ENCODE peak calls at places on chromosomes 6 and 20, in five cellular contexts. One of them, this sample, is unnamed.
A peak's percentile ranks its signal among the peaks of the same experiment; 100 is the strongest.

GRCh38 chr6:24766685-24767462 is 7.9 kb upstream of the GMNN start:
- DNase-seq in activated CD4-positive, alpha-beta T cell treated with anti-CD3 and anti-CD28 coated beads, Interleukin-2, amount 10 ng/mL, durations not matched to agents 7 days and 5 days: no peak
- DNase-seq in SK-N-SH: peak; percentile 36
- DNase-seq in Peyer's patch: no peak
- DNase-seq in HCT116: no peak
- DNase-seq in this sample: no peak

GRCh38 chr20:15005300-15005986 is 668.0 kb upstream of the FLRT3 start:
- DNase-seq in HCT116: no peak
- DNase-seq in Peyer's patch: no peak
- DNase-seq in activated CD4-positive, alpha-beta T cell treated with anti-CD3 and anti-CD28 coated beads, Interleukin-2, amount 10 ng/mL, durations not matched to agents 7 days and 5 days: no peak
- DNase-seq in SK-N-SH: no peak
- DNase-seq in this sample: no peak

GRCh38 chr6:94623586-94623985 is 953.7 kb upstream of the MANEA start:
- DNase-seq in activated CD4-positive, alpha-beta T cell treated with anti-CD3 and anti-CD28 coated beads, Interleukin-2, amount 10 ng/mL, durations not matched to agents 7 days and 5 days: no peak
- DNase-seq in SK-N-SH: no peak
- DNase-seq in HCT116: no peak
- DNase-seq in Peyer's patch: no peak
- DNase-seq in this sample: no peak

GRCh38 chr20:14830466-14830865 is 493.1 kb upstream of the FLRT3 start:
- DNase-seq in activated CD4-positive, alpha-beta T cell treated with anti-CD3 and anti-CD28 coated beads, Interleukin-2, amount 10 ng/mL, durations not matched to agents 7 days and 5 days: no peak
- DNase-seq in Peyer's patch: no peak
- DNase-seq in HCT116: no peak
- DNase-seq in SK-N-SH: no peak
- DNase-seq in this sample: no peak

GRCh38 chr6:40543776-40544175 is 43.4 kb downstream of the LRFN2 start:
- DNase-seq in Peyer's patch: no peak
- DNase-seq in activated CD4-positive, alpha-beta T cell treated with anti-CD3 and anti-CD28 coated beads, Interleukin-2, amount 10 ng/mL, durations not matched to agents 7 days and 5 days: no peak
- DNase-seq in SK-N-SH: no peak
- DNase-seq in HCT116: no peak
- DNase-seq in this sample: no peak

GRCh38 chr6:38695227-38695900 is 7.6 kb downstream of the GLO1 start:
- DNase-seq in SK-N-SH: no peak
- DNase-seq in Peyer's patch: no peak
- DNase-seq in HCT116: no peak
- DNase-seq in activated CD4-positive, alpha-beta T cell treated with anti-CD3 and anti-CD28 coated beads, Interleukin-2, amount 10 ng/mL, durations not matched to agents 7 days and 5 days: no peak
- DNase-seq in this sample: no peak

GRCh38 chr6:141326925-141327324 is 805.8 kb upstream of the GJE1 start:
- DNase-seq in HCT116: no peak
- DNase-seq in SK-N-SH: no peak
- DNase-seq in Peyer's patch: no peak
- DNase-seq in activated CD4-positive, alpha-beta T cell treated with anti-CD3 and anti-CD28 coated beads, Interleukin-2, amount 10 ng/mL, durations not matched to agents 7 days and 5 days: no peak
- DNase-seq in this sample: no peak

GRCh38 chr6:163177892-163178420 is 236.6 kb upstream of the QKI start:
- DNase-seq in SK-N-SH: no peak
- DNase-seq in Peyer's patch: no peak
- DNase-seq in HCT116: no peak
- DNase-seq in activated CD4-positive, alpha-beta T cell treated with anti-CD3 and anti-CD28 coated beads, Interleukin-2, amount 10 ng/mL, durations not matched to agents 7 days and 5 days: no peak
- DNase-seq in this sample: no peak

GRCh38 chr6:20427856-20428255 is 26.2 kb downstream of the E2F3 start:
- DNase-seq in Peyer's patch: no peak
- DNase-seq in SK-N-SH: no peak
- DNase-seq in HCT116: no peak
- DNase-seq in activated CD4-positive, alpha-beta T cell treated with anti-CD3 and anti-CD28 coated beads, Interleukin-2, amount 10 ng/mL, durations not matched to agents 7 days and 5 days: no peak
- DNase-seq in this sample: no peak

This sample was measured in SK-N-DZ.